ENCODE peak calls at places on chromosomes 6 and 20, in four cellular contexts. U is DND-41, R is A673, L is HCT116. F is an unnamed sample.

GRCh38 chr6:113995632-113996031 is 24.7 kb upstream of the HDAC2 start:
- DNase-seq in U (peak; percentile 64), R (peak; percentile 55), L (peak; percentile 61), F (peak; percentile 96)

GRCh38 chr6:35494161-35494563 is 2.7 kb downstream of the TEAD3 start:
- DNase-seq in R (no peak), L (no peak), U (no peak), F (peak; percentile 35)

GRCh38 chr20:25323486-25324246 is 67.0 kb downstream of the ABHD12 start:
- DNase-seq in L (no peak), R (no peak), U (no peak), F (no peak)

GRCh38 chr20:50794846-50795634 is at the start of gene BCAS4:
- DNase-seq in U (peak; percentile 70), L (peak; percentile 42), R (peak; percentile 88), F (peak; percentile 94)

GRCh38 chr6:97850458-97851218 is 567.6 kb upstream of the MMS22L start:
- DNase-seq in R (peak; percentile 51), U (no peak), L (no peak), F (peak; percentile 84)

GRCh38 chr6:144776031-144776819 is 491.1 kb downstream of the UTRN start:
- DNase-seq in R (no peak), L (no peak), U (no peak), F (no peak)

GRCh38 chr20:56411759-56412472 is at the start of gene CASS4:
- DNase-seq in U (no peak), R (no peak), L (no peak), F (peak; percentile 76)

GRCh38 chr6:81838031-81838430 is 85.5 kb upstream of the TENT5A start:
- DNase-seq in R (no peak), L (no peak), U (no peak), F (no peak)

GRCh38 chr6:156618600-156619205 is 158.5 kb upstream of the ARID1B start:
- DNase-seq in L (no peak), R (peak; percentile 68), U (no peak), F (no peak)

GRCh38 chr6:1611572-1612385 is 2.1 kb downstream of the FOXC1 start:
- DNase-seq in R (peak; percentile 40), L (no peak), U (no peak), F (peak; percentile 60)

GRCh38 chr20:22584922-22585785 is 782 bp upstream of the FOXA2 start:
- DNase-seq in L (no peak), U (no peak), R (no peak), F (no peak)

GRCh38 chr6:70221715-70222236 is 81.1 kb downstream of the COL9A1 start:
- DNase-seq in U (no peak), L (no peak), R (no peak), F (no peak)

GRCh38 chr20:61047515-61047914 is 204.5 kb upstream of the CDH4 start:
- DNase-seq in U (no peak), R (no peak), L (no peak), F (no peak)

GRCh38 chr6:37831457-37831856 is 11.9 kb downstream of the ZFAND3 start:
- DNase-seq in U (no peak), R (no peak), L (no peak), F (no peak)

GRCh38 chr6:6994796-6995195 is 113.0 kb upstream of the RREB1 start:
- DNase-seq in U (no peak), L (no peak), R (no peak), F (no peak)

GRCh38 chr20:52047811-52048302 is 143.7 kb downstream of the ZFP64 start:
- DNase-seq in R (no peak), U (no peak), L (no peak), F (no peak)

GRCh38 chr20:49682278-49682677 is 31.4 kb downstream of the B4GALT5 start:
- DNase-seq in L (no peak), U (no peak), R (no peak), F (no peak)

GRCh38 chr6:118660218-118660569 is 8.8 kb upstream of the CEP85L start:
- DNase-seq in L (no peak), R (peak; percentile 73), U (peak; percentile 92), F (peak; percentile 27)

GRCh38 chr6:82362868-82363267 is 749 bp upstream of the TPBG start:
- DNase-seq in U (no peak), L (no peak), R (peak; percentile 81), F (peak; percentile 95)

GRCh38 chr6:51790946-51791345 is 296.5 kb downstream of the PKHD1 start:
- DNase-seq in R (no peak), U (no peak), L (no peak), F (no peak)

GRCh38 chr20:49281059-49281912 is 3.4 kb upstream of the ZNFX1 start:
- DNase-seq in U (no peak), L (no peak), R (peak; percentile 60), F (peak; percentile 31)

GRCh38 chr6:132300323-132300949 is 100.8 kb downstream of the MOXD1 start:
- DNase-seq in R (peak; percentile 62), U (no peak), L (peak; percentile 40), F (peak; percentile 81)

GRCh38 chr6:131807644-131808459 is at the start of gene ENPP1:
- DNase-seq in L (peak; percentile 21), U (no peak), R (peak; percentile 76), F (peak; percentile 87)

GRCh38 chr20:11814276-11814675 is 103.4 kb upstream of the BTBD3 start:
- DNase-seq in R (no peak), L (no peak), U (no peak), F (peak; percentile 74)

GRCh38 chr20:48845000-48845399 is 17.2 kb upstream of the PREX1 start:
- DNase-seq in L (no peak), U (no peak), R (peak; percentile 76), F (peak; percentile 32)

GRCh38 chr20:32359633-32360332 is 1.7 kb downstream of the ASXL1 start:
- DNase-seq in R (peak; percentile 34), U (no peak), L (no peak), F (peak; percentile 69)

GRCh38 chr6:45116714-45117410 is 211.3 kb upstream of the RUNX2 start:
- DNase-seq in U (no peak), R (no peak), L (no peak), F (peak; percentile 75)

GRCh38 chr6:12348530-12349511 is 58.7 kb downstream of the EDN1 start:
- DNase-seq in L (peak; percentile 83), U (no peak), R (peak; percentile 17), F (peak; percentile 78)

GRCh38 chr6:134340574-134340973 is 22.7 kb upstream of the SGK1 start:
- DNase-seq in R (peak; percentile 40), U (no peak), L (no peak), F (peak; percentile 54)
- TF ChIP-seq EZH2 in R (no peak), U (no peak), L (no peak), F (no peak)

GRCh38 chr20:47456041-47456537 is 45.6 kb upstream of the NCOA3 start:
- DNase-seq in L (no peak), U (no peak), R (no peak), F (no peak)
- H3K27ac ChIP-seq in L (no peak overlapping the region), U (no peak overlapping the region), R (no peak overlapping the region), F (no peak overlapping the region)

DNA sequence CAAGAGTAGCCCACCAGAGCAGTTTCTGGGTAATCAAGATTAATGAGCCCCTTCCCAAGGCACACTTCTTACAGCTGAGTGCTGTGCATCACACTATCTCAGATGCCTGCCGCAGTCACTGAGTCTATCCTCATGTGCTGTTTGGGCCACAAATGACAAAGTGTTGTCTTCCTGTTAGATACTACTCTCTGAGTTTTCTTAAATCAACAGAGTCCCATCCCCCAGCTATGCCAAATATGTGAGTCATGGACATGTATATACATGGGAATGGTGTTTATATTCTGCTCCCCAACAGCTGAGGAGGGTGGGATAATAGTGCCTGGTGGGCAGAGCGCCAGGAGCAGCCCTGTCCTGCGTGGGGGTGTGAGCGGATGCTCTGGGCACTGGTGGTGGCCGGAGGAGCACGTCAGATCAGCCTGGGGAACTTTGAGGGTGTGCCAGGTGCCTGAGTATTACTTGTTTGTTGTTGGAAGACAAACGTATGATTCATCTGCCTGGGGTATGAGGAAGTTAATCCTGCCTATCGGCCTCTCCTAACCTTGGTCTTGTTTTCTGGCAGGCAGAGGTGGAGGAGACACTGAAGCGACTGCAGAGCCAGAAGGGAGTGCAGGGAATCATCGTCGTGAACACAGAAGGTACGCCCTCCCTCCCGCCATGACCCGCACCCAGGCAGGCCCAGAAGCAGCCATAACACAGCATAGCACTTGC is 9.6 kb downstream of the DYNLRB1 start:
- DNase-seq in L (peak; percentile 93), R (peak; percentile 10), U (no peak), F (peak; percentile 99)
- H3K4me3 ChIP-seq in L (peak overlapping the region; percentile 21), R (no peak overlapping the region), U (no peak overlapping the region), F (no peak overlapping the region)

GRCh38 chr6:128053109-128053508 is 152.3 kb upstream of the THEMIS start:
- DNase-seq in R (no peak), L (no peak), U (no peak), F (no peak)
- TF ChIP-seq EZH2 in R (no peak), L (no peak), U (no peak), F (no peak)

GRCh38 chr20:21156266-21156665 is 30.4 kb downstream of the KIZ start:
- DNase-seq in L (no peak), U (no peak), R (no peak), F (peak; percentile 73)
- H3K27ac ChIP-seq in L (no peak overlapping the region), U (no peak overlapping the region), R (no peak overlapping the region), F (no peak overlapping the region)

DNA sequence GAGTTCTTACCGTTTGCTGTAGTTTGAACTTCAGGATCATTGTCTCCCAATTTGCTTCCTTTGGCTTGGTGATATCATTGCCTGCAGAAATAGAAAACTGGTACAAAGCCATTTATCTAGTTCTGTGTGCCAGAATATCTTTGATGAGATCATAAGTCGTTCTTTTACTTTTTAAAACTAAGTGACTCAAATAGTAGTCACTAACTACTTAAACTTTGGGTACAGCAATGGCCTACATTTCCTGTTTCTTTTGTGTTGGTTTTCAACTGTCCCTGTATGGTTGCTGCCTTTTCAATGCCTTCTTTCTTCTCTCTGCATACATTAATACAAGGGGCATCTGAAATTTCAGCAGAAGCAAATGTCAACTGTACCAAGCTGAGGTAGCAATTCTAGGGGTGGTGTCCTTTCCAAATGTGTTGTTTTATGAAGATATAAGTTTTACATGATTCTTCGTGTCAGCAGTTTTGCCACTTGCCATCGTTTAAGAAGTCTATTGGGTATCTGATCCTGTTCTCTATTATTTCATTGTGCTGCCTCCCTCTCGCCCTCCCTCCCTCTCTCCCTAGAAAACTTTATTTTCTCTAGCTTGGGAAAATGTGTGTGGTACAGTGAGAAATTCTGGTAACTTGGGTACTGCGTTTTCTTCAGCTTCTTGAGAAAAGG is 238.5 kb downstream of the FARS2 start:
- DNase-seq in U (no peak), R (peak; percentile 65), L (no peak), F (peak; percentile 86)
- H3K4me3 ChIP-seq in U (no peak overlapping the region), R (no peak overlapping the region), L (no peak overlapping the region), F (peak overlapping the region; percentile 68)

DNA sequence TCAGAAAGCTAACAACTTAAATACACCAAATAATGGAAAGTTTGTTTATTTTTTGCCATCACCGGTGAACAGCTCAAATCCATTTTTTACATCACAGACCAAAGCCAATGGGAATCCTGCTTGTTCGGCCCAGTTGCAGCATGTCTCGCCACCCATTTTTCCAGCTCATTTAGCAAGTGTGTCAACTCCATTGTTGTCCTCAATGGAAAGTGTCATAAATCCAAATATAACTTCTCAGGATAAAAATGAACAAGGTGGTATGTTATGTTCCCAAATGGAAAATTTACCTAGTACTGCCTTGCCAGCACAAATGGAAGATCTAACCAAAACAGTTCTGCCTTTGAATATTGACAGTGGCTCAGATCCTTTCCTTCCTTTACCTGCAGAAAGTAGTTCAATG is 65.3 kb upstream of the SMIM8 start:
- DNase-seq in U (no peak), R (no peak), L (no peak), F (no peak)
- TF ChIP-seq EZH2 in U (no peak), R (no peak), L (no peak), F (no peak)

GRCh38 chr6:134510920-134511319 is 193.0 kb upstream of the SGK1 start:
- DNase-seq in L (no peak), U (no peak), R (peak; percentile 74), F (no peak)
- H3K27ac ChIP-seq in L (no peak overlapping the region), U (no peak overlapping the region), R (peak overlapping the region; percentile 24), F (no peak overlapping the region)